ENCODE peak calls at places on chromosome 17, in four cellular contexts. C is adrenal gland, L is K562, X is upper lobe of left lung. Z is an unnamed sample. For H3K4me1, the result is how much of the 10 kb centered on the place peaks cover.

GRCh38 chr17:6070895-6071511 is 824 bp downstream of the WSCD1 start:
- DNase-seq in C (peak), L (no peak), X (no peak), Z (no peak)

GRCh38 chr17:77189148-77189547 is 48.4 kb downstream of the SEC14L1 start:
- DNase-seq in C (no peak), L (no peak), X (no peak), Z (no peak)

GRCh38 chr17:33970271-33970670 is 284.8 kb upstream of the CCL2 start:
- DNase-seq in C (no peak), L (no peak), X (no peak), Z (no peak)

GRCh38 chr17:55825213-55825612 is 74.4 kb downstream of the PCTP start:
- DNase-seq in C (no peak), L (peak), X (no peak), Z (no peak)

GRCh38 chr17:7704601-7705268 is at the start of gene EFNB3:
- DNase-seq in C (no peak), L (no peak), X (peak), Z (no peak)

GRCh38 chr17:78592991-78593329 is 15.8 kb upstream of the DNAH17 start:
- DNase-seq in C (no peak), L (no peak), X (no peak), Z (no peak)

GRCh38 chr17:47315451-47316266 is 8.1 kb upstream of the EFCAB13 start:
- DNase-seq in C (peak), L (peak), X (no peak), Z (peak)

GRCh38 chr17:12973496-12974318 is 44.1 kb downstream of the ELAC2 start:
- DNase-seq in C (no peak), L (no peak), X (peak), Z (no peak)

GRCh38 chr17:9252525-9252924 is 231.2 kb downstream of the NTN1 start:
- DNase-seq in C (no peak), L (no peak), X (no peak), Z (no peak)

GRCh38 chr17:65137076-65137935 is at the start of gene RGS9:
- DNase-seq in C (peak), L (peak), X (peak), Z (peak)

GRCh38 chr17:60303406-60304099 is 88.4 kb downstream of the USP32 start:
- DNase-seq in C (no peak), L (no peak), X (no peak), Z (no peak)

GRCh38 chr17:77875881-77876509 is 82.5 kb upstream of the TNRC6C start:
- DNase-seq in C (no peak), L (peak), X (no peak), Z (no peak)

GRCh38 chr17:17439971-17440843 is 36.6 kb upstream of the MED9 start:
- DNase-seq in C (peak), L (peak), X (no peak), Z (peak)

GRCh38 chr17:15121426-15121825 is 143.7 kb downstream of the PMP22 start:
- DNase-seq in C (no peak), L (no peak), X (no peak), Z (no peak)

GRCh38 chr17:51640108-51640622 is 379.8 kb downstream of the UTP18 start:
- DNase-seq in C (no peak), L (peak), X (no peak), Z (no peak)

GRCh38 chr17:7356072-7356549 is 1.2 kb downstream of the TMEM95 start:
- DNase-seq in C (peak), L (peak), X (peak), Z (peak)

GRCh38 chr17:36197389-36197708 is 791 bp upstream of the CCL3L1 start:
- DNase-seq in C (no peak), L (no peak), X (no peak), Z (no peak)

GRCh38 chr17:36661688-36662087 is 60.3 kb downstream of the MRM1 start:
- DNase-seq in C (no peak), L (no peak), X (no peak), Z (no peak)

GRCh38 chr17:63675607-63676539 is 24.1 kb downstream of the LIMD2 start:
- DNase-seq in C (peak), L (peak), X (no peak), Z (no peak)

GRCh38 chr17:50261051-50261915 is 13.0 kb upstream of the TMEM92 start:
- DNase-seq in C (no peak), L (no peak), X (no peak), Z (no peak)

GRCh38 chr17:7219812-7220592 is at the start of the genes ACADVL and DLG4:
- DNase-seq in C (peak), L (peak), X (peak), Z (peak)

GRCh38 chr17:79970576-79971068 is 65.0 kb downstream of the TBC1D16 start:
- DNase-seq in C (peak), L (peak), X (no peak), Z (peak)

GRCh38 chr17:20300399-20301037 is 166.8 kb downstream of the LGALS9B start:
- DNase-seq in C (peak), L (no peak), X (no peak), Z (no peak)

GRCh38 chr17:22278302-22279275 is 586.3 kb downstream of the KCNJ18 start:
- DNase-seq in C (no peak), L (no peak), X (peak), Z (no peak)

GRCh38 chr17:72119963-72120877 is 600 bp upstream of the SOX9 start:
- DNase-seq in C (peak), L (no peak), X (peak), Z (no peak)

GRCh38 chr17:36863676-36864075 is 73.6 kb upstream of the LHX1 start:
- DNase-seq in C (no peak), L (no peak), X (no peak), Z (no peak)

GRCh38 chr17:55577687-55578086 is 66.4 kb upstream of the SMIM36 start:
- DNase-seq in C (no peak), L (no peak), X (peak), Z (no peak)

GRCh38 chr17:60712675-60713074 is 35.0 kb downstream of the BCAS3 start:
- DNase-seq in C (no peak), L (no peak), X (no peak), Z (no peak)

GRCh38 chr17:78709119-78709681 is 72.9 kb downstream of the CYTH1 start:
- DNase-seq in C (no peak), L (no peak), X (peak), Z (no peak)

GRCh38 chr17:3603119-3603869 is 5.9 kb downstream of the TRPV1 start:
- DNase-seq in C (no peak), L (no peak), X (no peak), Z (no peak)

GRCh38 chr17:238964-239259 is 57.5 kb upstream of the DOC2B start:
- DNase-seq in C (peak), L (no peak), X (no peak), Z (no peak)
- H3K27ac ChIP-seq in C (no peak), L (no peak), X (no peak), Z (no peak)

GRCh38 chr17:38925263-38925995 is at the start of gene LASP1NB:
- DNase-seq in C (no peak), L (no peak), X (no peak), Z (no peak)
- H3K4me3 ChIP-seq in C (no peak), L (no peak), X (no peak), Z (no peak)

GRCh38 chr17:29570521-29570920 is 2.0 kb downstream of the TP53I13 start:
- DNase-seq in C (no peak), L (no peak), X (no peak), Z (no peak)
- H3K4me1 ChIP-seq in C (under half), L (half or more), X (half or more), Z (under half)

DNA sequence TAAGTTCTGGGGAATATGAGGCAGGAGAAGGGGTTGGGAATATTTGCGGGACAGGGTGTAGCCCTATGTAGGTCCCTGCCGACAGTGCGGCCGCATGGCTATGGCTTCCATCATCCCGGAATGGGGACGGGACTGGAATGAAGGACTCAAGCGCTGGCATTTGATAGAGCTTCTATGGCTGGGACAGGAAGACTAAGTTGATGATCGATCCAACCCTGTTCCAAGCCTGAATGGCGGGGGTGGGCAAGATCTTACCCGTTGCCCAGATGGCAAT is 47.1 kb downstream of the SRCIN1 start:
- DNase-seq in C (no peak), L (no peak), X (no peak), Z (peak)
- H3K27ac ChIP-seq in C (no peak), L (no peak), X (no peak), Z (no peak)

GRCh38 chr17:31309525-31309924 is 4.3 kb downstream of the EVI2B start:
- DNase-seq in C (no peak), L (no peak), X (no peak), Z (peak)
- H3K4me3 ChIP-seq in C (no peak), L (no peak), X (no peak), Z (peak)

GRCh38 chr17:82302498-82302963 is 14.9 kb downstream of the CD7 start:
- DNase-seq in C (no peak), L (no peak), X (peak), Z (no peak)
- H3K4me1 ChIP-seq in C (under half), L (half or more), X (under half), Z (half or more)

GRCh38 chr17:38877130-38877851 is 7.4 kb downstream of the LASP1 start:
- DNase-seq in C (no peak), L (no peak), X (no peak), Z (peak)
- H3K27ac ChIP-seq in C (no peak), L (no peak), X (peak), Z (peak)

GRCh38 chr17:29095439-29095838 is 52.5 kb downstream of the PIPOX start:
- DNase-seq in C (no peak), L (no peak), X (no peak), Z (no peak)
- H3K4me3 ChIP-seq in C (no peak), L (no peak), X (no peak), Z (no peak)

GRCh38 chr17:57900991-57901743 is 51.3 kb upstream of the MRPS23 start:
- DNase-seq in C (no peak), L (no peak), X (no peak), Z (no peak)
- H3K4me1 ChIP-seq in C (half or more), L (under half), X (half or more), Z (under half)

Z was measured in CD8-positive, alpha-beta memory T cell.